ENCODE peak calls at places on chromosome 18, in six cellular contexts. O is tibial artery; I is activated T-helper 1 cell treated with Interleukin-2 at 50 U/mL for 16 hours; A is endothelial cell; W is astrocyte of the hippocampus; T is CD8-positive, alpha-beta memory T cell. S is an unnamed sample.

GRCh38 chr18:23933407-23933806 is 81.1 kb upstream of the TTC39C start:
- DNase-seq in T (no peak), W (no peak), I (no peak), A (no peak), O (no peak), S (no peak)

GRCh38 chr18:45619062-45619825 is 4.0 kb downstream of the SLC14A2 start:
- DNase-seq in O (peak; percentile 87), W (no peak), T (no peak), I (no peak), A (no peak), S (no peak)

GRCh38 chr18:12449040-12449814 is 41.5 kb downstream of the PRELID3A start:
- DNase-seq in W (peak; percentile 18), T (no peak), O (peak; percentile 62), I (no peak), A (no peak), S (no peak)

GRCh38 chr18:48826271-48826670 is 124.5 kb downstream of the SMAD7 start:
- DNase-seq in T (no peak), I (no peak), W (no peak), A (no peak), O (peak; percentile 28), S (no peak)

GRCh38 chr18:78546281-78546680 is 433.3 kb upstream of the SALL3 start:
- DNase-seq in W (no peak), I (no peak), T (no peak), A (no peak), O (no peak), S (no peak)

GRCh38 chr18:42413870-42414269 is 458.8 kb downstream of the PIK3C3 start:
- DNase-seq in O (no peak), T (no peak), W (peak; percentile 77), A (no peak), I (no peak), S (peak; percentile 39)

GRCh38 chr18:58584219-58585127 is 44.4 kb downstream of the ALPK2 start:
- DNase-seq in T (no peak), O (no peak), A (no peak), I (no peak), W (peak; percentile 90), S (no peak)

GRCh38 chr18:45627204-45627526 is 11.9 kb downstream of the SLC14A2 start:
- DNase-seq in T (no peak), W (no peak), A (no peak), I (no peak), O (no peak), S (no peak)

GRCh38 chr18:11149441-11150270 is at the start of gene PIEZO2:
- DNase-seq in T (no peak), A (peak; percentile 74), O (peak; percentile 73), I (no peak), W (peak; percentile 71), S (no peak)

S was measured in kidney epithelial cell.